ENCODE peak calls at places on chromosome 22, in four cellular contexts. X, H, Q and S are unnamed samples.

GRCh38 chr22:17199131-17199731 is 20.0 kb downstream of the ADA2 start:
- DNase-seq in X (peak; percentile 16), H (peak; percentile 64), Q (peak; percentile 85), S (peak; percentile 49)

GRCh38 chr22:25833676-25834075 is 91.7 kb downstream of the MYO18B start:
- DNase-seq in X (no peak), H (no peak), Q (no peak), S (no peak)

GRCh38 chr22:23179381-23180294 is 671 bp upstream of the BCR start:
- DNase-seq in X (no peak), H (no peak), Q (no peak), S (no peak)

GRCh38 chr22:40703731-40704130 is 24.4 kb downstream of the MCHR1 start:
- DNase-seq in X (no peak), H (no peak), Q (no peak), S (no peak)

GRCh38 chr22:47156352-47157092 is 394.1 kb downstream of the TBC1D22A start:
- DNase-seq in X (no peak), H (no peak), Q (no peak), S (no peak)

GRCh38 chr22:22908941-22909604 is 21.5 kb downstream of the IGLL5 start:
- DNase-seq in X (no peak), H (no peak), Q (no peak), S (no peak)

GRCh38 chr22:32331918-32332725 is 25.5 kb upstream of the RFPL3 start:
- DNase-seq in X (no peak), H (no peak), Q (peak; percentile 22), S (no peak)

GRCh38 chr22:46881373-46882118 is 119.1 kb downstream of the TBC1D22A start:
- DNase-seq in X (peak; percentile 73), H (no peak), Q (no peak), S (peak; percentile 6)

GRCh38 chr22:47309476-47309875 is 547.0 kb downstream of the TBC1D22A start:
- DNase-seq in X (no peak), H (no peak), Q (no peak), S (no peak)

GRCh38 chr22:35973388-35973787 is 55.2 kb downstream of the RBFOX2 start:
- DNase-seq in X (no peak), H (no peak), Q (no peak), S (no peak)

GRCh38 chr22:35516723-35517122 is 23.9 kb upstream of the RASD2 start:
- DNase-seq in X (no peak), H (no peak), Q (no peak), S (no peak)

GRCh38 chr22:17258015-17258827 is 39.0 kb upstream of the ADA2 start:
- DNase-seq in X (no peak), H (peak; percentile 75), Q (peak; percentile 92), S (peak; percentile 33)

GRCh38 chr22:41762980-41763779 is 37.3 kb upstream of the CCDC134 start:
- DNase-seq in X (no peak), H (peak; percentile 71), Q (peak; percentile 91), S (no peak)

DNA sequence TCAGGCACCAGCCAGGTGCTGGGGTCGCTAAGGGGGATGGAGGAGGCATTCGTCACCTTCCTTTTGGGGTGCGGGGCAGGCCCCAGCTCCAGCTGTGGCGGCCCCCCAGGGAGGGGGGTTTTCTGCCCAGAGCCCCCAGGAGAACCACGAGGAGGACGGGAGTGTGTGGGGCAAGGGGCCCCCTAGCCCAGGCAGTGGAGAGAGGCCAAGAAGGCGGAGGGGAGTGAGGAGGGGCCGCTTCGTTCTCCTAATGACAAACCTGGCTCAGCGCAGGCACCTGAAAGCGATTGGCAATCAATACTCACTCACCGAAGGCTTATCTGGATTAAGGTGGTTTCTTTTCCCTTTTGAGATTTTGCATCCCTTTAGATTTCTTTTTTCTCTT is 122.5 kb downstream of the BRD1 start:
- DNase-seq in X (no peak), H (no peak), Q (no peak), S (no peak)
- H3K27me3 ChIP-seq in X (peaks cover 15% of the 10 kb centered on the region), H (peaks cover 4% of the 10 kb centered on the region), Q (no peaks in the 10 kb centered on the region), S (no peaks in the 10 kb centered on the region)

DNA sequence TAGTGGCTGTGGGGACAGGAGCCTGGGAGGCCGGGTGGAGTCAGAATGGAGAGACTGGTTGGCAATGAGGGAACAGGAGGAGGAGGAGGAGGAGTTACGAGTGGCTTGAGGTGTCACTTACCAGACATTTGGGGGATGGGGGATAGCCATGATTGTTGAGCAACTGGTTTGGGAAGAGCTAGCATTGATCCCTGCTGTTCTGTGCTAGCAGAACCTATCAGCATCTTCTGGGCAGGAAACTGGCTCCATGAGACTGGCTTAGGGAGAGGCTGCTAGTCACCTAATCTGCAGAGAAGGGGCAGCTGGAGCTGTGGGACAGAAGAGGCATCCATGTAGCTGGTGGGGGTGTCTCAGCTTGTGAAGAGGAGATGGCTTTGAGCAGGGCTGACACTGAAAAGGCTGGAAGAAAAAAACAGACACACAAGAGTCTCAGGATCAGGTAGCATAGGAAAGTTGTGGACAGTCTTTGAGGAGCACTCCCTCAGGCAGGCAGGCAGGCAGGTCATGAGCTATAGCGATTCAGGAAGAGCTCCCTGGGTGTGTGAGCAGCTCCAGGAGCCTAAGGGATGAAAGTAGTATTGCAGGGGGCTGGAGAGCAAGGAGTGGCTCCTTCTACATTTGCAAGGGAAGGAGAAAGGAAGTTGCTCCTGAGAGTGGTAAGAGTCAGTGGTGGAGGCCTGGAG is 22.3 kb downstream of the PIK3IP1 start:
- DNase-seq in X (no peak), H (no peak), Q (peak; percentile 81), S (no peak)
- H4K91ac ChIP-seq in X (no peak overlapping the region), H (no peak overlapping the region), Q (no peak overlapping the region), S (no peak overlapping the region)

GRCh38 chr22:45506961-45507360 is 4.3 kb downstream of the FBLN1 start:
- DNase-seq in X (no peak), H (no peak), Q (no peak), S (no peak)
- H3K27me3 ChIP-seq in X (no peaks in the 10 kb centered on the region), H (no peaks in the 10 kb centered on the region), Q (no peaks in the 10 kb centered on the region), S (no peaks in the 10 kb centered on the region)

GRCh38 chr22:50082197-50082715 is 3.0 kb downstream of the MLC1 start:
- DNase-seq in X (no peak), H (no peak), Q (no peak), S (no peak)

GRCh38 chr22:50084570-50084969 is 656 bp downstream of the MLC1 start:
- DNase-seq in X (no peak), H (no peak), Q (no peak), S (no peak)

GRCh38 chr22:50082961-50083461 is 2.2 kb downstream of the MLC1 start:
- DNase-seq in X (no peak), H (no peak), Q (no peak), S (no peak)

GRCh38 chr22:50084085-50084484 is 1.1 kb downstream of the MLC1 start:
- DNase-seq in X (no peak), H (no peak), Q (no peak), S (no peak)

DNA sequence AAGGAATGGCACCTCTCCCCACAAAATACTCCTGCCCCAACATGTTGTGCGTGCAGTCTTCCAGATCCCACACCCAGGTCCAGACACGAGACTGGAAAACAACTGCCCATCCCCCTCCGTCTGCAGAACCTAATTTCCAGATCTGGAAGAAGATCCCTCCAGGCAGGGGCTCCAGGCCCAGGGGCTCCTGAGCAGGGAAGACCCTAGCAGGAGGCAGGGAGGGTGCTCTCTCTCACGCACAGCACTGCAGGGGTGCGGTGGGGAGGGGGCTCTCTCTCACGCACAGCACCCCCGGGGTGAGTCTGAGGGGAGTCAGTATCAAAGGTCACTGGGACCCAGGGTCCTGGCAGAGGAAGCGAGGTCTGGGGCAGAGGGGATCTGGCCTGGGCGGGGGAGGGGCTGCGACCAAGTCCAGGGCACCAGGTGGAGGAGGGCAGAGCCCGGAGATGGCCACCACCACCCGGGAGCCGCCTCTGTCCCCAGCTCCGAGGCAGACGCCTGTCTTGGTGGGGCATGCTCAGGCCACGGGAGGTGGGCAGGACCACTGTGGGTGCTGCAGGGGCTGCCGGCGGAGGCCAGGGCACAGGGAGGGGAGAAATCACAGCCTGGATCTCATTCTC is 1.7 kb downstream of the MLC1 start:
- DNase-seq in X (no peak), H (no peak), Q (no peak), S (no peak)
- H4K91ac ChIP-seq in X (no peak overlapping the region), H (no peak overlapping the region), Q (no peak overlapping the region), S (no peak overlapping the region)

GRCh38 chr22:29713156-29713715 is 6.6 kb upstream of the CABP7 start:
- DNase-seq in X (no peak), H (no peak), Q (no peak), S (no peak)
- H3K27me3 ChIP-seq in X (peaks cover 62% of the 10 kb centered on the region), H (peaks cover 62% of the 10 kb centered on the region), Q (no peaks in the 10 kb centered on the region), S (peaks cover 66% of the 10 kb centered on the region)

GRCh38 chr22:44289429-44290171 is 23.2 kb downstream of the SHISAL1 start:
- DNase-seq in X (peak; percentile 49), H (peak; percentile 44), Q (peak; percentile 89), S (peak; percentile 81)
- H4K91ac ChIP-seq in X (peak overlapping the region; percentile 3), H (no peak overlapping the region), Q (no peak overlapping the region), S (peak overlapping the region; percentile 70)

DNA sequence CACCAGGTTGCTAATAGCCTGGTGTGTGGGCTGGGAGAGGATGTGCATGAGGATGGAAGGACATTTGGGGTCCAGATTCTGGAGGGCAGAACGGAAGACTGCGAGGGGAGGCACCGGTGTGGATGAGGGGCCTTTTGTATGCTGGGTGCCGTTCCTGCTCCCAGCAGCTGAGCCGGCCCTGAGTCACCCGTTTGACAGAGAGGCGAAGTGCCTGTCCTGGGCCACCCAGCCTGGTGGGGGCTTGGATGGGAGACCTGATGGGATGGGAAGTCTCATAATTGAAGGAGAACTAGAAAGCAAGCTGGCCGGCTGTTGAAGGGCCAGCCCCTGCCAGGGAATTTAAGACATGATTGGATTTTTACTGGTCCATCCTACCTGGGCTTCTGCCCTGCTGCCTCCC is 10.8 kb downstream of the CACNA1I start:
- DNase-seq in X (no peak), H (no peak), Q (no peak), S (no peak)
- H3K27me3 ChIP-seq in X (peaks cover 43% of the 10 kb centered on the region), H (peaks cover 19% of the 10 kb centered on the region), Q (no peaks in the 10 kb centered on the region), S (peaks cover 61% of the 10 kb centered on the region)

GRCh38 chr22:30045001-30045887 is 35.0 kb upstream of the HORMAD2 start:
- DNase-seq in X (no peak), H (no peak), Q (no peak), S (no peak)
- H4K91ac ChIP-seq in X (no peak overlapping the region), H (no peak overlapping the region), Q (no peak overlapping the region), S (no peak overlapping the region)